ENCODE peak calls at places on chromosome 11, in ten cellular contexts. V is K562, A is fibroblast of pulmonary artery, B is adrenal gland, M is astrocyte of the cerebellum, P is left ventricle myocardium inferior, G is cortex of kidney, H is NCI-H146, Z is NCI-H2029, R is dermis microvascular lymphatic vessel endothelial cell. Y is an unnamed sample.

GRCh38 chr11:120133216-120134105 is 4.5 kb downstream of the TRIM29 start:
- DNase-seq in H (no peak), P (no peak), B (peak), V (no peak), Z (no peak), R (no peak), G (no peak), A (no peak), M (no peak), Y (no peak)

GRCh38 chr11:117197516-117198456 is 1.4 kb upstream of the TAGLN start:
- DNase-seq in V (peak), M (no peak), P (peak), B (no peak), Z (no peak), R (no peak), G (no peak), H (no peak), A (peak), Y (no peak)

GRCh38 chr11:111665779-111666178 is 63.5 kb downstream of the SIK2 start:
- DNase-seq in B (no peak), A (peak), G (no peak), P (no peak), M (peak), H (no peak), V (peak), R (peak), Z (no peak), Y (no peak)

GRCh38 chr11:90220391-90220790 is 2.5 kb downstream of the CHORDC1 start:
- DNase-seq in P (no peak), Z (no peak), M (peak), G (no peak), A (peak), B (no peak), V (peak), R (peak), H (no peak), Y (no peak)

GRCh38 chr11:119433369-119433749 is 10.4 kb upstream of the THY1 start:
- DNase-seq in G (no peak), B (no peak), V (no peak), H (no peak), P (no peak), M (no peak), A (no peak), R (no peak), Z (no peak), Y (no peak)

GRCh38 chr11:104164028-104164520 is at the start of gene PDGFD:
- DNase-seq in P (peak), M (peak), V (no peak), Z (no peak), B (peak), H (peak), R (peak), G (no peak), A (peak), Y (no peak)

GRCh38 chr11:64455436-64456261 is 96.7 kb downstream of the RPS6KA4 start:
- DNase-seq in P (no peak), Z (no peak), H (no peak), B (no peak), A (no peak), M (no peak), R (no peak), V (no peak), G (no peak), Y (no peak)

GRCh38 chr11:68661697-68662603 is 22.4 kb upstream of the GAL start:
- DNase-seq in H (no peak), G (no peak), B (no peak), R (no peak), P (no peak), M (no peak), V (no peak), Z (no peak), A (no peak), Y (no peak)

GRCh38 chr11:75474240-75474639 is 41.2 kb upstream of the KLHL35 start:
- DNase-seq in Z (no peak), M (no peak), P (no peak), A (no peak), H (no peak), V (no peak), R (no peak), G (no peak), B (no peak), Y (no peak)

GRCh38 chr11:42524534-42525227 is 787.1 kb upstream of the API5 start:
- DNase-seq in P (peak), G (no peak), R (peak), V (peak), H (peak), M (peak), Z (peak), B (peak), A (peak), Y (no peak)

GRCh38 chr11:19673924-19674390 is 38.7 kb upstream of the NAV2 start:
- DNase-seq in B (peak), P (peak), M (no peak), R (no peak), Z (peak), A (peak), G (no peak), H (no peak), V (no peak), Y (no peak)

GRCh38 chr11:103648670-103649400 is 387.6 kb upstream of the DDI1 start:
- DNase-seq in M (no peak), G (no peak), R (no peak), Z (no peak), A (peak), P (no peak), B (no peak), H (no peak), V (no peak), Y (no peak)

GRCh38 chr11:65880844-65881421 is 1.3 kb downstream of the CTSW start:
- DNase-seq in P (no peak), Z (no peak), V (no peak), A (no peak), G (no peak), B (no peak), H (no peak), M (no peak), R (no peak), Y (no peak)

GRCh38 chr11:61053198-61053597 is 49.1 kb upstream of the CD5 start:
- DNase-seq in M (no peak), R (no peak), P (no peak), Z (no peak), A (no peak), V (no peak), H (no peak), B (no peak), G (no peak), Y (no peak)

GRCh38 chr11:95688501-95689222 is 100.9 kb downstream of the FAM76B start:
- DNase-seq in B (no peak), V (no peak), A (no peak), R (peak), H (no peak), Z (no peak), M (no peak), P (no peak), G (no peak), Y (no peak)

GRCh38 chr11:78210000-78210608 is 21.4 kb downstream of the USP35 start:
- DNase-seq in Z (no peak), H (no peak), M (no peak), G (no peak), P (peak), R (no peak), B (no peak), A (no peak), V (no peak), Y (no peak)

GRCh38 chr11:125591659-125592304 is 870 bp upstream of the STT3A start:
- DNase-seq in A (peak), V (peak), Z (peak), G (no peak), M (no peak), B (peak), H (peak), P (peak), R (peak), Y (no peak)

GRCh38 chr11:110095554-110095953 is 2.4 kb downstream of the ZC3H12C start:
- DNase-seq in H (no peak), R (no peak), G (no peak), B (no peak), M (no peak), A (no peak), P (no peak), Z (no peak), V (no peak), Y (no peak)

GRCh38 chr11:12075822-12076821 is 34.3 kb upstream of the MICAL2 start:
- DNase-seq in R (no peak), P (no peak), B (peak), V (no peak), M (peak), Z (no peak), G (no peak), H (peak), A (peak), Y (peak)

GRCh38 chr11:10051868-10052586 is 242.0 kb downstream of the SBF2 start:
- DNase-seq in V (no peak), H (no peak), G (no peak), M (no peak), R (peak), B (no peak), A (no peak), P (no peak), Z (no peak), Y (no peak)

GRCh38 chr11:92867913-92868619 is 101.4 kb upstream of the MTNR1B start:
- DNase-seq in R (no peak), Z (no peak), A (no peak), G (no peak), V (no peak), M (no peak), P (no peak), H (peak), B (no peak), Y (no peak)

GRCh38 chr11:68890490-68891231 is 13.0 kb downstream of the MRPL21 start:
- DNase-seq in M (peak), B (peak), A (peak), H (no peak), Z (no peak), G (no peak), P (peak), V (no peak), R (peak), Y (peak)

GRCh38 chr11:32893947-32894827 is 1.6 kb downstream of the QSER1 start:
- DNase-seq in A (peak), B (peak), G (no peak), M (peak), V (peak), R (peak), P (no peak), Z (peak), H (peak), Y (peak)

GRCh38 chr11:119352857-119353260 is 6.4 kb upstream of the MFRP start:
- DNase-seq in R (peak), P (no peak), A (peak), V (no peak), B (peak), G (no peak), H (peak), Z (peak), M (no peak), Y (no peak)

GRCh38 chr11:7909585-7910325 is 21.3 kb downstream of the OR10A6 start:
- DNase-seq in A (no peak), Z (no peak), R (no peak), M (no peak), H (no peak), P (no peak), B (no peak), V (no peak), G (no peak), Y (no peak)

GRCh38 chr11:78228467-78228866 is 39.7 kb downstream of the USP35 start:
- DNase-seq in P (no peak), H (peak), Z (peak), V (peak), G (no peak), B (peak), R (peak), M (no peak), A (peak), Y (no peak)

GRCh38 chr11:77208535-77208934 is 80.5 kb downstream of the MYO7A start:
- DNase-seq in H (no peak), R (no peak), M (no peak), P (no peak), Z (no peak), G (no peak), V (no peak), B (peak), A (no peak), Y (no peak)

GRCh38 chr11:10898003-10898762 is 40.3 kb upstream of the ZBED5 start:
- DNase-seq in V (no peak), Z (no peak), R (no peak), A (no peak), P (no peak), B (no peak), G (no peak), M (no peak), H (no peak), Y (no peak)

GRCh38 chr11:110763249-110764011 is 51.2 kb upstream of the ARHGAP20 start:
- DNase-seq in R (peak), V (no peak), M (peak), P (no peak), B (peak), A (peak), H (no peak), Z (no peak), G (no peak), Y (peak)

GRCh38 chr11:66625752-66626149 is 9.3 kb downstream of the RBM14 start:
- DNase-seq in H (no peak), R (no peak), Z (no peak), M (no peak), G (no peak), V (no peak), A (no peak), P (no peak), B (no peak), Y (no peak)

GRCh38 chr11:43803766-43804165 is 76.9 kb upstream of the ALKBH3 start:
- DNase-seq in B (no peak), Z (no peak), M (no peak), H (no peak), G (no peak), V (no peak), R (no peak), P (no peak), A (no peak), Y (no peak)

GRCh38 chr11:350723-351255 is 18.5 kb upstream of the B4GALNT4 start:
- DNase-seq in Z (no peak), M (no peak), R (no peak), V (peak), A (no peak), B (no peak), G (no peak), P (no peak), H (no peak), Y (no peak)

GRCh38 chr11:122202161-122202950 is 86.3 kb upstream of the BLID start:
- DNase-seq in A (peak), H (no peak), V (no peak), G (no peak), M (peak), P (no peak), B (no peak), R (peak), Z (no peak), Y (peak)

GRCh38 chr11:40289370-40289769 is 1170.1 kb downstream of the LRRC4C start:
- DNase-seq in B (no peak), A (no peak), H (no peak), P (no peak), Z (no peak), M (no peak), R (no peak), V (no peak), G (no peak), Y (no peak)

GRCh38 chr11:70203749-70204465 is 811 bp downstream of the FADD start:
- DNase-seq in M (peak), P (no peak), G (no peak), R (peak), B (peak), A (peak), Z (peak), H (peak), V (peak), Y (peak)

GRCh38 chr11:124394408-124394807 is 4.4 kb downstream of the OR8B3 start:
- DNase-seq in M (no peak), R (no peak), Z (no peak), G (no peak), A (peak), B (no peak), P (no peak), H (no peak), V (peak), Y (peak)

GRCh38 chr11:8099291-8099899 is 18.4 kb downstream of the TUB start:
- DNase-seq in V (peak), H (peak), B (peak), M (peak), P (peak), A (peak), Z (peak), G (no peak), R (peak), Y (peak)

Y was measured in non-pigmented ciliary epithelial cell.